ENCODE peak calls at places on chromosomes 5 and 9, in five cellular contexts. W is activated T-helper 1 cell treated with anti-CD3 and anti-CD28 coated beads, Interleukin-12 subunit alpha, Interleukin-12 subunit beta, Interleukin-2, Interleukin-4 antibody, amounts not matched to agents 30 ng/mL and 10 ng/mL and 1 ng/mL, durations not matched to agents 14 hours and 24 hours and 36 hours; U is dermis blood vessel endothelial cell; H is ELR; B is nucleus accumbens. E is an unnamed sample.

GRCh38 chr5:54360089-54360488 is 49.7 kb upstream of the ARL15 start:
- DNase-seq in W (no peak), U (no peak), H (peak), B (no peak), E (no peak)

GRCh38 chr5:66410056-66410455 is 186.1 kb upstream of the MAST4 start:
- DNase-seq in W (no peak), U (peak), H (no peak), B (no peak), E (no peak)

GRCh38 chr9:6873862-6874261 is 116.1 kb downstream of the KDM4C start:
- DNase-seq in W (no peak), U (peak), H (peak), B (no peak), E (no peak)

GRCh38 chr9:108316066-108316465 is 539.7 kb downstream of the ACTL7B start:
- DNase-seq in W (no peak), U (no peak), H (no peak), B (no peak), E (peak)

GRCh38 chr9:127574089-127574921 is 37.8 kb upstream of the STXBP1 start:
- DNase-seq in W (no peak), U (peak), H (peak), B (no peak), E (no peak)

GRCh38 chr9:72983512-72984021 is 30.7 kb upstream of the ALDH1A1 start:
- DNase-seq in W (no peak), U (no peak), H (no peak), B (no peak), E (no peak)

GRCh38 chr5:141478321-141478945 is 2.7 kb downstream of the PCDHGC3 start:
- DNase-seq in W (no peak), U (no peak), H (no peak), B (no peak), E (no peak)

GRCh38 chr9:2281031-2281802 is 266.1 kb downstream of the SMARCA2 start:
- DNase-seq in W (no peak), U (no peak), H (peak), B (no peak), E (no peak)

GRCh38 chr5:9455826-9456434 is 89.9 kb downstream of the SEMA5A start:
- DNase-seq in W (no peak), U (no peak), H (no peak), B (no peak), E (no peak)

GRCh38 chr5:61232490-61232889 is 70.2 kb upstream of the SMIM15 start:
- DNase-seq in W (no peak), U (no peak), H (no peak), B (no peak), E (no peak)

GRCh38 chr9:102862478-102862877 is 132.7 kb upstream of the CYLC2 start:
- DNase-seq in W (no peak), U (no peak), H (no peak), B (no peak), E (no peak)

GRCh38 chr9:5468850-5469249 is 18.5 kb downstream of the CD274 start:
- DNase-seq in W (no peak), U (no peak), H (no peak), B (no peak), E (no peak)

GRCh38 chr9:73176450-73176875 is 24.8 kb downstream of the ANXA1 start:
- DNase-seq in W (no peak), U (no peak), H (peak), B (no peak), E (peak)

GRCh38 chr5:33046091-33046490 is 335.0 kb downstream of the NPR3 start:
- DNase-seq in W (no peak), U (peak), H (peak), B (no peak), E (no peak)

GRCh38 chr5:65163698-65164097 is 318.0 kb downstream of the ADAMTS6 start:
- DNase-seq in W (no peak), U (no peak), H (peak), B (no peak), E (no peak)

GRCh38 chr9:107180206-107180605 is 102.9 kb upstream of the RAD23B start:
- DNase-seq in W (no peak), U (no peak), H (no peak), B (no peak), E (no peak)

GRCh38 chr9:88236531-88237453 is 98.5 kb upstream of the SPATA31C2 start:
- DNase-seq in W (no peak), U (no peak), H (no peak), B (peak), E (no peak)

GRCh38 chr9:5764130-5764868 is 68.6 kb downstream of the ERMP1 start:
- DNase-seq in W (no peak), U (no peak), H (no peak), B (no peak), E (no peak)

GRCh38 chr9:131738838-131739191 is 1.1 kb downstream of the RAPGEF1 start:
- DNase-seq in W (no peak), U (peak), H (no peak), B (no peak), E (peak)

GRCh38 chr5:80254767-80255424 is 952 bp downstream of the SERINC5 start:
- DNase-seq in W (peak), U (peak), H (peak), B (peak), E (no peak)

GRCh38 chr9:122797316-122798033 is 2.4 kb upstream of the OR1K1 start:
- DNase-seq in W (no peak), U (no peak), H (peak), B (no peak), E (no peak)

GRCh38 chr5:69261034-69261433 is 26.3 kb downstream of the CDK7 start:
- DNase-seq in W (no peak), U (peak), H (peak), B (no peak), E (no peak)

GRCh38 chr5:1831677-1832313 is 30.6 kb downstream of the NDUFS6 start:
- DNase-seq in W (no peak), U (no peak), H (no peak), B (no peak), E (no peak)

GRCh38 chr5:36982146-36982545 is 105.6 kb downstream of the NIPBL start:
- DNase-seq in W (no peak), U (no peak), H (peak), B (no peak), E (no peak)

GRCh38 chr5:124634820-124635323 is 111.6 kb downstream of the ZNF608 start:
- DNase-seq in W (no peak), U (no peak), H (peak), B (no peak), E (no peak)

GRCh38 chr9:105154723-105155191 is 89.7 kb upstream of the SLC44A1 start:
- DNase-seq in W (no peak), U (peak), H (peak), B (no peak), E (no peak)

GRCh38 chr5:127650022-127650421 is 1.1 kb downstream of the CTXN3 start:
- DNase-seq in W (no peak), U (no peak), H (no peak), B (no peak), E (no peak)

GRCh38 chr5:132876020-132876759 is 2.7 kb downstream of the LEAP2 start:
- DNase-seq in W (no peak), U (no peak), H (peak), B (no peak), E (no peak)

E was measured in A673.